ENCODE peak calls at places on chromosomes 7 and 10, in five cellular contexts. One of them, this sample, is unnamed.
A peak's percentile ranks its signal among the peaks of the same experiment; 100 is the strongest.

GRCh38 chr7:101519324-101520017 is 109.6 kb downstream of the MYL10 start:
- DNase-seq in GM12891: no peak
- DNase-seq in B cell: no peak
- DNase-seq in NCI-H2171 treated with DMSO at 0.1 percent for 48 hours: peak; percentile 93
- DNase-seq in non-pigmented ciliary epithelial cell: no peak
- DNase-seq in this sample: no peak

GRCh38 chr10:122142652-122143237 is 128.4 kb upstream of the BTBD16 start:
- DNase-seq in non-pigmented ciliary epithelial cell: no peak
- DNase-seq in NCI-H2171 treated with DMSO at 0.1 percent for 48 hours: no peak
- DNase-seq in GM12891: peak; percentile 46
- DNase-seq in B cell: peak; percentile 8
- DNase-seq in this sample: peak; percentile 96

GRCh38 chr10:61749271-61749670 is 86.5 kb downstream of the CABCOCO1 start:
- DNase-seq in NCI-H2171 treated with DMSO at 0.1 percent for 48 hours: no peak
- DNase-seq in GM12891: no peak
- DNase-seq in non-pigmented ciliary epithelial cell: no peak
- DNase-seq in B cell: no peak
- DNase-seq in this sample: no peak

GRCh38 chr7:25496394-25497103 is 268.3 kb upstream of the NPVF start:
- DNase-seq in B cell: peak; percentile 54
- DNase-seq in NCI-H2171 treated with DMSO at 0.1 percent for 48 hours: peak; percentile 57
- DNase-seq in GM12891: no peak
- DNase-seq in non-pigmented ciliary epithelial cell: no peak
- DNase-seq in this sample: no peak

GRCh38 chr7:18386590-18386989 is 109.0 kb upstream of the HDAC9 start:
- DNase-seq in B cell: no peak
- DNase-seq in non-pigmented ciliary epithelial cell: no peak
- DNase-seq in NCI-H2171 treated with DMSO at 0.1 percent for 48 hours: no peak
- DNase-seq in GM12891: no peak
- DNase-seq in this sample: no peak

GRCh38 chr7:30679664-30680063 is 2.6 kb downstream of the CRHR2 start:
- DNase-seq in B cell: no peak
- DNase-seq in GM12891: no peak
- DNase-seq in non-pigmented ciliary epithelial cell: no peak
- DNase-seq in NCI-H2171 treated with DMSO at 0.1 percent for 48 hours: peak; percentile 4
- DNase-seq in this sample: no peak

GRCh38 chr7:17546206-17546998 is 247.9 kb downstream of the AHR start:
- DNase-seq in non-pigmented ciliary epithelial cell: no peak
- DNase-seq in NCI-H2171 treated with DMSO at 0.1 percent for 48 hours: no peak
- DNase-seq in B cell: no peak
- DNase-seq in GM12891: no peak
- DNase-seq in this sample: no peak

GRCh38 chr10:103510791-103511757 is 17.6 kb downstream of the NEURL1 start:
- DNase-seq in non-pigmented ciliary epithelial cell: no peak
- DNase-seq in B cell: no peak
- DNase-seq in GM12891: no peak
- DNase-seq in NCI-H2171 treated with DMSO at 0.1 percent for 48 hours: no peak
- DNase-seq in this sample: peak; percentile 19

GRCh38 chr7:5495581-5496375 is 72.1 kb upstream of the TNRC18 start:
- DNase-seq in non-pigmented ciliary epithelial cell: no peak
- DNase-seq in NCI-H2171 treated with DMSO at 0.1 percent for 48 hours: peak; percentile 80
- DNase-seq in B cell: no peak
- DNase-seq in GM12891: no peak
- DNase-seq in this sample: no peak

GRCh38 chr10:113059001-113059780 is 109.1 kb downstream of the TCF7L2 start:
- DNase-seq in non-pigmented ciliary epithelial cell: no peak
- DNase-seq in GM12891: no peak
- DNase-seq in NCI-H2171 treated with DMSO at 0.1 percent for 48 hours: no peak
- DNase-seq in B cell: no peak
- DNase-seq in this sample: no peak

GRCh38 chr10:74854610-74855009 is 28.2 kb downstream of the KAT6B start:
- DNase-seq in NCI-H2171 treated with DMSO at 0.1 percent for 48 hours: no peak
- DNase-seq in non-pigmented ciliary epithelial cell: no peak
- DNase-seq in GM12891: no peak
- DNase-seq in B cell: no peak
- DNase-seq in this sample: no peak

GRCh38 chr7:82235710-82236109 is 207.9 kb downstream of the CACNA2D1 start:
- DNase-seq in NCI-H2171 treated with DMSO at 0.1 percent for 48 hours: no peak
- DNase-seq in GM12891: no peak
- DNase-seq in B cell: no peak
- DNase-seq in non-pigmented ciliary epithelial cell: peak; percentile 14
- DNase-seq in this sample: no peak

GRCh38 chr7:14598978-14599377 is 303.6 kb downstream of the DGKB start:
- DNase-seq in non-pigmented ciliary epithelial cell: no peak
- DNase-seq in GM12891: no peak
- DNase-seq in NCI-H2171 treated with DMSO at 0.1 percent for 48 hours: no peak
- DNase-seq in B cell: no peak
- DNase-seq in this sample: no peak

GRCh38 chr10:115854740-115855435 is 418.1 kb downstream of the GFRA1 start:
- DNase-seq in B cell: no peak
- DNase-seq in NCI-H2171 treated with DMSO at 0.1 percent for 48 hours: no peak
- DNase-seq in GM12891: no peak
- DNase-seq in non-pigmented ciliary epithelial cell: no peak
- DNase-seq in this sample: no peak

GRCh38 chr7:99446096-99446495 is 7.4 kb downstream of the CPSF4 start:
- DNase-seq in B cell: no peak
- DNase-seq in NCI-H2171 treated with DMSO at 0.1 percent for 48 hours: no peak
- DNase-seq in non-pigmented ciliary epithelial cell: no peak
- DNase-seq in GM12891: no peak
- DNase-seq in this sample: no peak

GRCh38 chr7:123043642-123044041 is 48.1 kb upstream of the TAS2R16 start:
- DNase-seq in non-pigmented ciliary epithelial cell: no peak
- DNase-seq in GM12891: no peak
- DNase-seq in B cell: no peak
- DNase-seq in NCI-H2171 treated with DMSO at 0.1 percent for 48 hours: no peak
- DNase-seq in this sample: no peak

GRCh38 chr7:83347836-83348482 is 185.3 kb upstream of the PCLO start:
- DNase-seq in NCI-H2171 treated with DMSO at 0.1 percent for 48 hours: peak; percentile 22
- DNase-seq in GM12891: no peak
- DNase-seq in non-pigmented ciliary epithelial cell: peak; percentile 40
- DNase-seq in B cell: no peak
- DNase-seq in this sample: no peak

GRCh38 chr10:71860243-71861029 is 9.4 kb upstream of the PSAP start:
- DNase-seq in non-pigmented ciliary epithelial cell: peak; percentile 99
- DNase-seq in GM12891: peak; percentile 39
- DNase-seq in B cell: no peak
- DNase-seq in NCI-H2171 treated with DMSO at 0.1 percent for 48 hours: peak; percentile 90
- DNase-seq in this sample: peak; percentile 73

GRCh38 chr7:55100962-55101327 is 82.1 kb downstream of the EGFR start:
- DNase-seq in non-pigmented ciliary epithelial cell: no peak
- DNase-seq in GM12891: no peak
- DNase-seq in B cell: no peak
- DNase-seq in NCI-H2171 treated with DMSO at 0.1 percent for 48 hours: no peak
- DNase-seq in this sample: no peak

GRCh38 chr10:5550621-5551530 is 26.1 kb downstream of the CALML3 start:
- DNase-seq in NCI-H2171 treated with DMSO at 0.1 percent for 48 hours: no peak
- DNase-seq in GM12891: no peak
- DNase-seq in non-pigmented ciliary epithelial cell: no peak
- DNase-seq in B cell: no peak
- DNase-seq in this sample: no peak